ENCODE peak calls at places on chromosomes 12 and 14, in nine cellular contexts. Z is CD4-positive, alpha-beta memory T cell; O is cardiac muscle cell; T is adipocyte; F is MM.1S; S is psoas muscle; H is uterus; J is SK-N-SH; N is astrocyte. M is an unnamed sample. For H3K36me3, the result is how much of the 10 kb centered on the place peaks cover.

GRCh38 chr12:32583535-32583934 is 95.6 kb upstream of the DNM1L start:
- DNase-seq in Z (no peak), O (peak), T (peak), F (no peak), S (no peak), H (no peak), J (no peak), N (peak), M (no peak)

GRCh38 chr12:107320929-107321618 is 227.7 kb upstream of the CRY1 start:
- DNase-seq in Z (peak), O (peak), T (peak), F (no peak), S (peak), H (no peak), J (peak), N (peak), M (no peak)

GRCh38 chr14:52711666-52712065 is 4.7 kb downstream of the PSMC6 start:
- DNase-seq in Z (no peak), O (no peak), T (peak), F (no peak), S (no peak), H (no peak), J (no peak), N (peak), M (no peak)

GRCh38 chr12:52390739-52391617 is 5.5 kb upstream of the KRT84 start:
- DNase-seq in Z (no peak), O (peak), T (peak), F (peak), S (no peak), H (no peak), J (peak), N (no peak), M (no peak)

GRCh38 chr12:68334136-68334535 is 2.0 kb upstream of the MDM1 start:
- DNase-seq in Z (peak), O (no peak), T (no peak), F (no peak), S (no peak), H (no peak), J (peak), N (no peak), M (no peak)

GRCh38 chr12:39145175-39145999 is 240.0 kb upstream of the CPNE8 start:
- DNase-seq in Z (no peak), O (peak), T (no peak), F (no peak), S (peak), H (peak), J (peak), N (no peak), M (no peak)

GRCh38 chr12:54977155-54977554 is 7.4 kb downstream of the TESPA1 start:
- DNase-seq in Z (no peak), O (peak), T (peak), F (no peak), S (no peak), H (no peak), J (no peak), N (peak), M (no peak)

GRCh38 chr14:54653764-54654469 is 87.0 kb downstream of the SAMD4A start:
- DNase-seq in Z (no peak), O (peak), T (peak), F (no peak), S (peak), H (no peak), J (no peak), N (peak), M (no peak)

GRCh38 chr14:55955175-55955574 is 163.0 kb upstream of the PELI2 start:
- DNase-seq in Z (no peak), O (no peak), T (no peak), F (no peak), S (no peak), H (no peak), J (no peak), N (no peak), M (no peak)

GRCh38 chr12:66132408-66132807 is 1.9 kb upstream of the LLPH start:
- DNase-seq in Z (no peak), O (peak), T (peak), F (no peak), S (no peak), H (no peak), J (no peak), N (peak), M (no peak)

GRCh38 chr14:23057757-23058653 is 685 bp upstream of the CDH24 start:
- DNase-seq in Z (peak), O (peak), T (peak), F (peak), S (peak), H (peak), J (peak), N (peak), M (peak)

GRCh38 chr12:24499151-24500146 is 449.5 kb downstream of the BCAT1 start:
- DNase-seq in Z (no peak), O (peak), T (peak), F (no peak), S (no peak), H (no peak), J (no peak), N (peak), M (no peak)

GRCh38 chr14:34981743-34982420 is 910 bp upstream of the SRP54 start:
- DNase-seq in Z (no peak), O (peak), T (peak), F (peak), S (no peak), H (peak), J (peak), N (peak), M (peak)

GRCh38 chr14:100203962-100204834 is 34.7 kb upstream of the YY1 start:
- DNase-seq in Z (no peak), O (peak), T (peak), F (no peak), S (no peak), H (no peak), J (no peak), N (no peak), M (no peak)

GRCh38 chr12:85405781-85406522 is 125.9 kb downstream of the ALX1 start:
- DNase-seq in Z (no peak), O (peak), T (peak), F (no peak), S (no peak), H (no peak), J (no peak), N (peak), M (no peak)

GRCh38 chr12:19456176-19456575 is 16.9 kb downstream of the AEBP2 start:
- DNase-seq in Z (no peak), O (no peak), T (no peak), F (no peak), S (no peak), H (no peak), J (no peak), N (no peak), M (no peak)

GRCh38 chr14:33357225-33358010 is 418.7 kb downstream of the NPAS3 start:
- DNase-seq in Z (no peak), O (peak), T (no peak), F (no peak), S (no peak), H (no peak), J (no peak), N (no peak), M (no peak)

GRCh38 chr14:38735006-38735405 is 368.0 kb downstream of the SEC23A start:
- DNase-seq in Z (no peak), O (no peak), T (no peak), F (no peak), S (no peak), H (no peak), J (no peak), N (no peak), M (no peak)

GRCh38 chr14:96011609-96012008 is 27.6 kb upstream of the C14orf132 start:
- DNase-seq in Z (no peak), O (no peak), T (no peak), F (no peak), S (no peak), H (no peak), J (no peak), N (no peak), M (no peak)

GRCh38 chr14:52327374-52328226 is 13.5 kb downstream of the PTGER2 start:
- DNase-seq in Z (no peak), O (no peak), T (no peak), F (no peak), S (no peak), H (no peak), J (no peak), N (peak), M (no peak)

GRCh38 chr12:119183942-119184695 is 5.4 kb downstream of the HSPB8 start:
- DNase-seq in Z (no peak), O (no peak), T (no peak), F (no peak), S (peak), H (no peak), J (no peak), N (no peak), M (no peak)

GRCh38 chr12:52899338-52900035 is 5.4 kb downstream of the KRT8 start:
- DNase-seq in Z (no peak), O (no peak), T (no peak), F (no peak), S (no peak), H (no peak), J (no peak), N (no peak), M (no peak)

GRCh38 chr12:1611775-1612174 is 17.3 kb upstream of the WNT5B start:
- DNase-seq in Z (no peak), O (peak), T (peak), F (no peak), S (no peak), H (no peak), J (no peak), N (peak), M (no peak)

DNA sequence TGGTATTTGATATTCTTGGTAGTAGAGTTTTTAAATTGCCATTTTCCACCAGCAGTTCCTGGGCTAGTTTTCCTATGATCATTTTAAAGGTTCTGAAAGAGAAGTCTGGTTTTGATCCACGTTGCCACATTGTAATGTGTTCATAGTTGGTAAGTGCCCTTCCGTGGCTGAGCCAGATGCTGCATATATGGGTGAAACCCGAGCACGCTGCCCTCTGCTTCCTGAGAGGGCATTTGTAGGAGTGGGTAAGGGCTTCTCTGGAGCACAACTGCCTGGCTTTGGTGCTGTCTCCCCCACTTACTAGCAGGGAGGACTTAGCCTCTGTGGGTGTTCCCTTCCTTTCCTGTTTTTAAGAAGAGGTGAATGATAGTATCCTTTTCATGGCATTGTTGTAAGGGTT is 7.1 kb downstream of the SNRNP35 start:
- DNase-seq in Z (no peak), O (no peak), T (no peak), F (no peak), S (no peak), H (no peak), J (no peak), N (no peak), M (no peak)
- H3K36me3 ChIP-seq in Z (under half), O (under half), T (under half), F (under half), S (half or more), H (under half), J (under half), N (under half), M (under half)

DNA sequence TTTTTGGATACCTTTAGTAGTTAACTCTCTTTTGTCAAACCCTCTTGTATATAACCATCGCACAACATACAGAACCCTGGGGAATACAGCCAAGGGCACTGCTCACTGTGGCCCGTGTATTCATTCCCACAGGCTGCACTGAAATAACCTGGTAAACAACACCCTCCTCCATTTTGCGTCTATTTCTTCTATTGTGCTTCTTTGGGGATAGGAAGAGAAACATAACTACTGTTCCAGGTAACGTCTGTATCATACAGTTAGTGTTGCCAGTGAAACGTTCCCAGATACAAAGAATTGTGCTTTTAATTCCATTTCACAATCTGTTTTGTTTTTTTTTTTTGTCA is 9.6 kb downstream of the C12orf76 start:
- DNase-seq in Z (no peak), O (no peak), T (no peak), F (no peak), S (no peak), H (no peak), J (no peak), N (no peak), M (no peak)
- H3K36me3 ChIP-seq in Z (under half), O (under half), T (half or more), F (under half), S (under half), H (under half), J (under half), N (under half), M (under half)

GRCh38 chr14:73729015-73729330 is 14.8 kb upstream of the PNMA1 start:
- DNase-seq in Z (no peak), O (no peak), T (no peak), F (no peak), S (no peak), H (no peak), J (no peak), N (no peak), M (no peak)
- H3K36me3 ChIP-seq in Z (half or more), O (under half), T (under half), F (under half), S (half or more), H (under half), J (under half), N (under half), M (half or more)

GRCh38 chr14:21215879-21216251 is 53.4 kb downstream of the HNRNPC start:
- DNase-seq in Z (no peak), O (no peak), T (no peak), F (no peak), S (no peak), H (no peak), J (no peak), N (no peak), M (no peak)
- H3K36me3 ChIP-seq in Z (half or more), O (half or more), T (half or more), F (under half), S (half or more), H (under half), J (half or more), N (half or more), M (half or more)

GRCh38 chr12:94458882-94459772 is 540 bp downstream of the CEP83 start:
- DNase-seq in Z (peak), O (peak), T (peak), F (peak), S (no peak), H (no peak), J (peak), N (peak), M (no peak)

GRCh38 chr12:94457331-94457730 is 2.3 kb downstream of the CEP83 start:
- DNase-seq in Z (no peak), O (no peak), T (no peak), F (no peak), S (no peak), H (no peak), J (no peak), N (no peak), M (no peak)

GRCh38 chr12:94459773-94460593 is at the start of gene CEP83:
- DNase-seq in Z (peak), O (peak), T (peak), F (peak), S (peak), H (peak), J (peak), N (peak), M (peak)

DNA sequence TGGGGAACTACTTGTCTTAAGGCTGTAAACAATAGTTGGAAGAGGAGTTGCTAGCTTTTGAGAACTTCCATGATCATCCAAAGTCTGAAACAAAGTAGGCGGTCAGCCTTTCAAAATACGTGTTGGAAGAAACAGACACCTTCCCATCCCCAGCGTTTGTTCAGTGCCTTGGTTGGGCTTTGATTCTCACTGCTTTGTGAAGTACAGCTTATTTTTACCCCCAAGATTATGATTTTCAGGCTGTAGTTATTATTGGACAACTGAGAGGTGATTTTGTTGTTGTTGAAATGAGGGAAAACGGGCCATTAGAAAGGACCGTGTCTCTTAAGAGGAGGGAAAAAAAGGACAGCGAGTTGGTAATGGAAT is 910 bp upstream of the CEP83 start:
- DNase-seq in Z (no peak), O (no peak), T (no peak), F (no peak), S (no peak), H (no peak), J (no peak), N (no peak), M (no peak)
- H3K36me3 ChIP-seq in Z (under half), O (under half), T (under half), F (under half), S (under half), H (under half), J (under half), N (under half), M (under half)

DNA sequence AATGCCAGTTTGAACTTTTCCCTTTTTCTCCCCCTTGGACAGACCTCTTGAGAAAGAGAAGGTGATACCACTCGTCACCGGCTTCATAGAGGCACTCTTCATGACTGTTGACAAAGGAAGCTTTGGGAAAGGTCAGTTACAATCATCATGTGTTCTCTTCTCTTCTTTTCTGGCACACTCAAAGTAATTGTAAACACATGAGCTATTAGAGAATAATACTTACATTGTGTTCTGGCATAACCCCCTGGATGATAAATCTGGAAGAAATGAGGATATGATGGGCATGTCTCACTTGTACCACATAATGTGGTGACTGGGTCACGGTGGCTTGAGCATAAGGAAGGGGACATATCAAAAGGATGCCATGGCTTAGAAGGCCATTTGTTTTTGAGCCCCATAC is 20.0 kb downstream of the UTP20 start:
- DNase-seq in Z (no peak), O (no peak), T (no peak), F (no peak), S (no peak), H (no peak), J (no peak), N (no peak), M (no peak)
- H3K36me3 ChIP-seq in Z (half or more), O (under half), T (half or more), F (under half), S (half or more), H (under half), J (under half), N (under half), M (half or more)

GRCh38 chr12:11759894-11760293 is 110.4 kb downstream of the ETV6 start:
- DNase-seq in Z (no peak), O (no peak), T (no peak), F (no peak), S (no peak), H (no peak), J (no peak), N (no peak), M (no peak)

GRCh38 chr12:11761869-11762567 is 112.5 kb downstream of the ETV6 start:
- DNase-seq in Z (no peak), O (no peak), T (no peak), F (peak), S (no peak), H (no peak), J (no peak), N (no peak), M (no peak)

GRCh38 chr12:11765421-11765816 is 115.9 kb downstream of the ETV6 start:
- DNase-seq in Z (no peak), O (peak), T (no peak), F (no peak), S (no peak), H (no peak), J (no peak), N (peak), M (no peak)

GRCh38 chr12:11763760-11764520 is 114.5 kb downstream of the ETV6 start:
- DNase-seq in Z (no peak), O (peak), T (peak), F (no peak), S (no peak), H (no peak), J (no peak), N (peak), M (no peak)

DNA sequence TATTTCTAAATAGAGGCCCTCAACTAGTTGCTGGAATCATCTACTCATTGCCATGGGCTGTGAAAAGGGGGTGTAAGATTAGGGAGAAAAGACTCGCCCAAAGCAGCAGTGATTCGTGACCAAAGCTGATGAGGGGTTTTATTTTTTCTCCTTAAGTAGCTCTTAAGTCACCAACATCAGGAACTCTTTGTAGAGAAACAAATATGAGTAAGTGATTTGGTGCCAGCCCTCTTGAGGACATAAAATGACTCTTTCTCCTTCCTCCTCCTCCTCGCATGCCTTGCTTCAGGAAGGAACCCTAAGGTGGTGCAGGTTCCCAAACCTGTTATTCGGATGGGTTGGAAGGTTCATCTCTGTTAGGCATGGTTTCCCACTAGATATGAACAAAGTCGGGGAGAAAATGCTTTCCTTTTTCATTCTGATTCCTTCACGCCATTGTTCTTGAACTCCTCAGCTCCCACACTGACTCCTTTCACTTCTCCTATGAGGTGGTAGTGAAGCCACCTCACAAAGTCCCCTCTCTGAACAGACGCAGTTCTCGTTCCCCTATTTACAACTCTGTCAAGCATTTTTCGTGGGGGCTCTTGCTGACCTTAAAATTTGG is 113.4 kb downstream of the ETV6 start:
- DNase-seq in Z (no peak), O (no peak), T (no peak), F (no peak), S (no peak), H (no peak), J (no peak), N (no peak), M (no peak)
- H3K36me3 ChIP-seq in Z (under half), O (under half), T (under half), F (under half), S (under half), H (under half), J (under half), N (under half), M (under half)